ENCODE peak calls at places on chromosomes 7 and 10, in ten cellular contexts. One of them, this sample, is unnamed. For H3K36me3, the result is how much of the 10 kb centered on the place peaks cover.

GRCh38 chr10:121880842-121881423 is 46.9 kb downstream of the ATE1 start:
- DNase-seq in suprapubic skin: no peak
- DNase-seq in fibroblast of lung: peak
- DNase-seq in stomach: no peak
- DNase-seq in colonic mucosa: no peak
- DNase-seq in heart left ventricle: no peak
- DNase-seq in psoas muscle: no peak
- DNase-seq in spleen: no peak
- DNase-seq in tibial artery: no peak
- DNase-seq in mammary epithelial cell: no peak
- DNase-seq in this sample: no peak

GRCh38 chr10:22427101-22427500 is 81.8 kb downstream of the SPAG6 start:
- DNase-seq in stomach: no peak
- DNase-seq in mammary epithelial cell: peak
- DNase-seq in tibial artery: no peak
- DNase-seq in suprapubic skin: no peak
- DNase-seq in spleen: no peak
- DNase-seq in fibroblast of lung: peak
- DNase-seq in heart left ventricle: no peak
- DNase-seq in psoas muscle: no peak
- DNase-seq in colonic mucosa: no peak
- DNase-seq in this sample: peak

GRCh38 chr10:70772627-70773026 is 12.6 kb downstream of the TBATA start:
- DNase-seq in spleen: peak
- DNase-seq in mammary epithelial cell: no peak
- DNase-seq in suprapubic skin: no peak
- DNase-seq in stomach: peak
- DNase-seq in heart left ventricle: no peak
- DNase-seq in colonic mucosa: no peak
- DNase-seq in psoas muscle: no peak
- DNase-seq in tibial artery: no peak
- DNase-seq in fibroblast of lung: no peak
- DNase-seq in this sample: no peak

GRCh38 chr10:122186822-122187810 is 84.0 kb upstream of the BTBD16 start:
- DNase-seq in fibroblast of lung: peak
- DNase-seq in tibial artery: no peak
- DNase-seq in heart left ventricle: no peak
- DNase-seq in psoas muscle: no peak
- DNase-seq in mammary epithelial cell: no peak
- DNase-seq in colonic mucosa: no peak
- DNase-seq in spleen: no peak
- DNase-seq in suprapubic skin: no peak
- DNase-seq in stomach: no peak
- DNase-seq in this sample: no peak

GRCh38 chr7:4030346-4030745 is 651.7 kb upstream of the FOXK1 start:
- DNase-seq in colonic mucosa: no peak
- DNase-seq in tibial artery: no peak
- DNase-seq in mammary epithelial cell: no peak
- DNase-seq in suprapubic skin: no peak
- DNase-seq in spleen: no peak
- DNase-seq in psoas muscle: no peak
- DNase-seq in stomach: no peak
- DNase-seq in heart left ventricle: no peak
- DNase-seq in fibroblast of lung: no peak
- DNase-seq in this sample: no peak

GRCh38 chr10:24871501-24871900 is 80.9 kb downstream of the PRTFDC1 start:
- DNase-seq in suprapubic skin: no peak
- DNase-seq in stomach: no peak
- DNase-seq in colonic mucosa: no peak
- DNase-seq in spleen: no peak
- DNase-seq in fibroblast of lung: no peak
- DNase-seq in heart left ventricle: no peak
- DNase-seq in tibial artery: no peak
- DNase-seq in mammary epithelial cell: no peak
- DNase-seq in psoas muscle: no peak
- DNase-seq in this sample: no peak

GRCh38 chr10:17024461-17024860 is 105.2 kb downstream of the CUBN start:
- DNase-seq in mammary epithelial cell: no peak
- DNase-seq in suprapubic skin: no peak
- DNase-seq in tibial artery: no peak
- DNase-seq in psoas muscle: no peak
- DNase-seq in spleen: no peak
- DNase-seq in heart left ventricle: no peak
- DNase-seq in stomach: no peak
- DNase-seq in fibroblast of lung: no peak
- DNase-seq in colonic mucosa: no peak
- DNase-seq in this sample: no peak

GRCh38 chr7:50674299-50674698 is 108.4 kb downstream of the GRB10 start:
- DNase-seq in psoas muscle: no peak
- DNase-seq in stomach: no peak
- DNase-seq in heart left ventricle: no peak
- DNase-seq in mammary epithelial cell: no peak
- DNase-seq in colonic mucosa: no peak
- DNase-seq in tibial artery: no peak
- DNase-seq in spleen: no peak
- DNase-seq in suprapubic skin: no peak
- DNase-seq in fibroblast of lung: no peak
- DNase-seq in this sample: no peak

GRCh38 chr10:90484518-90484917 is 373.3 kb downstream of the HTR7 start:
- DNase-seq in fibroblast of lung: no peak
- DNase-seq in tibial artery: no peak
- DNase-seq in spleen: no peak
- DNase-seq in stomach: no peak
- DNase-seq in colonic mucosa: no peak
- DNase-seq in mammary epithelial cell: peak
- DNase-seq in psoas muscle: no peak
- DNase-seq in suprapubic skin: no peak
- DNase-seq in heart left ventricle: peak
- DNase-seq in this sample: no peak

GRCh38 chr10:132939957-132940790 is 2.2 kb downstream of the CFAP46 start:
- DNase-seq in stomach: peak
- DNase-seq in heart left ventricle: no peak
- DNase-seq in fibroblast of lung: peak
- DNase-seq in psoas muscle: peak
- DNase-seq in spleen: peak
- DNase-seq in colonic mucosa: peak
- DNase-seq in suprapubic skin: no peak
- DNase-seq in mammary epithelial cell: no peak
- DNase-seq in tibial artery: no peak
- DNase-seq in this sample: no peak

GRCh38 chr7:75740846-75741497 is 2.2 kb upstream of the HIP1 start:
- DNase-seq in colonic mucosa: peak
- DNase-seq in spleen: no peak
- DNase-seq in fibroblast of lung: no peak
- DNase-seq in heart left ventricle: peak
- DNase-seq in suprapubic skin: no peak
- DNase-seq in psoas muscle: peak
- DNase-seq in tibial artery: peak
- DNase-seq in stomach: peak
- DNase-seq in mammary epithelial cell: no peak
- DNase-seq in this sample: no peak

GRCh38 chr10:135601-136464 is 578 bp downstream of the ZMYND11 start:
- DNase-seq in suprapubic skin: peak
- DNase-seq in fibroblast of lung: peak
- DNase-seq in stomach: peak
- DNase-seq in tibial artery: peak
- DNase-seq in colonic mucosa: peak
- DNase-seq in heart left ventricle: peak
- DNase-seq in spleen: peak
- DNase-seq in psoas muscle: peak
- DNase-seq in mammary epithelial cell: peak
- DNase-seq in this sample: no peak

GRCh38 chr10:61262486-61263261 is 190.5 kb downstream of the TMEM26 start:
- DNase-seq in fibroblast of lung: peak
- DNase-seq in psoas muscle: no peak
- DNase-seq in heart left ventricle: no peak
- DNase-seq in spleen: no peak
- DNase-seq in stomach: no peak
- DNase-seq in suprapubic skin: no peak
- DNase-seq in mammary epithelial cell: no peak
- DNase-seq in tibial artery: no peak
- DNase-seq in colonic mucosa: no peak
- DNase-seq in this sample: no peak

GRCh38 chr7:23100697-23101096 is 4.9 kb upstream of the KLHL7 start:
- DNase-seq in tibial artery: no peak
- DNase-seq in psoas muscle: no peak
- DNase-seq in spleen: no peak
- DNase-seq in suprapubic skin: no peak
- DNase-seq in mammary epithelial cell: no peak
- DNase-seq in heart left ventricle: no peak
- DNase-seq in fibroblast of lung: no peak
- DNase-seq in colonic mucosa: no peak
- DNase-seq in stomach: no peak
- DNase-seq in this sample: no peak

GRCh38 chr7:55484834-55485233 is 87.5 kb downstream of the VOPP1 start:
- DNase-seq in stomach: no peak
- DNase-seq in heart left ventricle: no peak
- DNase-seq in tibial artery: no peak
- DNase-seq in fibroblast of lung: no peak
- DNase-seq in colonic mucosa: no peak
- DNase-seq in mammary epithelial cell: no peak
- DNase-seq in psoas muscle: no peak
- DNase-seq in suprapubic skin: no peak
- DNase-seq in spleen: no peak
- DNase-seq in this sample: no peak

GRCh38 chr7:102005933-102006332 is 188.5 kb downstream of the CUX1 start:
- DNase-seq in suprapubic skin: no peak
- DNase-seq in psoas muscle: no peak
- DNase-seq in colonic mucosa: no peak
- DNase-seq in spleen: no peak
- DNase-seq in mammary epithelial cell: no peak
- DNase-seq in fibroblast of lung: no peak
- DNase-seq in heart left ventricle: no peak
- DNase-seq in tibial artery: no peak
- DNase-seq in stomach: no peak
- DNase-seq in this sample: no peak

DNA sequence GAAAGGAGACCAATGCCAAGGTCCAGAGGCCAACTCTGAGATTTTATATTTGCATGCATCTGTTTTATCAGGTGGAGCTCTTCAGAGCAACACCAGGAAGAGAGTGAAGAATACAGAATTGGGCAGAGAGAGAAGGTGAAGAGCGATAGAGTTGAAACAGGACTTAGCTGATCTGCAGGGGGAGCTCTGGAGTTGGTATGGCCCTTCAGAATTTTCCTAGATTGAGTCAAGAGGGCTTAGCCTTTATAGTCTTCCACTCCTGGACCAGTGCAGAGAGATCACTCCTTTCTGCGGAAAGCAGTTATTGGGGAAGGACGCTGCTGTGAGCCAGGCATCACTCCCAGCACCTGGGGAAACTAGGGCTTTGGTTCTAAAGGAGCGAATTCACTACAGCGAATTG is 105.0 kb upstream of the DGKB start:
- DNase-seq in psoas muscle: no peak
- DNase-seq in colonic mucosa: no peak
- DNase-seq in spleen: no peak
- DNase-seq in heart left ventricle: no peak
- DNase-seq in fibroblast of lung: peak
- DNase-seq in tibial artery: no peak
- DNase-seq in suprapubic skin: no peak
- DNase-seq in mammary epithelial cell: peak
- DNase-seq in stomach: no peak
- DNase-seq in this sample: no peak
- TF ChIP-seq CTCF in psoas muscle: no peak
- TF ChIP-seq CTCF in colonic mucosa: no peak
- TF ChIP-seq CTCF in spleen: no peak
- TF ChIP-seq CTCF in heart left ventricle: no peak
- TF ChIP-seq CTCF in fibroblast of lung: no peak
- TF ChIP-seq CTCF in tibial artery: no peak
- TF ChIP-seq CTCF in suprapubic skin: no peak
- TF ChIP-seq CTCF in mammary epithelial cell: peak
- TF ChIP-seq CTCF in stomach: no peak
- TF ChIP-seq CTCF in this sample: peak

GRCh38 chr10:124469956-124470484 is 8.4 kb downstream of the LHPP start:
- DNase-seq in tibial artery: no peak
- DNase-seq in psoas muscle: no peak
- DNase-seq in fibroblast of lung: no peak
- DNase-seq in stomach: no peak
- DNase-seq in spleen: no peak
- DNase-seq in suprapubic skin: no peak
- DNase-seq in colonic mucosa: no peak
- DNase-seq in mammary epithelial cell: no peak
- DNase-seq in heart left ventricle: no peak
- DNase-seq in this sample: no peak
- H3K4me3 ChIP-seq in tibial artery: no peak
- H3K4me3 ChIP-seq in psoas muscle: no peak
- H3K4me3 ChIP-seq in fibroblast of lung: no peak
- H3K4me3 ChIP-seq in stomach: no peak
- H3K4me3 ChIP-seq in spleen: no peak
- H3K4me3 ChIP-seq in suprapubic skin: no peak
- H3K4me3 ChIP-seq in colonic mucosa: no peak
- H3K4me3 ChIP-seq in mammary epithelial cell: no peak
- H3K4me3 ChIP-seq in heart left ventricle: no peak
- H3K4me3 ChIP-seq in this sample: no peak

DNA sequence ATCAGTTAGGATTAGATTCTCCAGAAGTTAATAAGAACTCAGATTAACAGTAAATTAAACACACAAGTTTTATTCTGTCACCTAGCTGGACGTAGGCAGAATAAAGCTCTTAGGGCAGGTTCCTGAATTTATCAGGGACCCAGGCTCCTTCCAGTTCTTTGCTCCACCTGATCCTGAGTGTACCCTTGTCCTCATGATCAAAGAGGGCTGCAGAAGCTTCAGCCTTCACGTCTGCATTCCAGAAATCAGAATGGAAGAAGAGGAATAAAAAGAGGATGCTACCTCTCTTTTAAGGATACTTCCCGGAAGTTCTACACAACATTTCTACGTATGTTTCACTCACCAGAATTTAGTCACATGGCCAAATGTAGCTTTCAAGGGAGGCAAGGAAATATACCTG is 1.7 kb upstream of the GSAP start:
- DNase-seq in tibial artery: no peak
- DNase-seq in stomach: no peak
- DNase-seq in colonic mucosa: no peak
- DNase-seq in psoas muscle: no peak
- DNase-seq in spleen: no peak
- DNase-seq in mammary epithelial cell: no peak
- DNase-seq in heart left ventricle: no peak
- DNase-seq in fibroblast of lung: no peak
- DNase-seq in suprapubic skin: no peak
- DNase-seq in this sample: no peak
- H3K36me3 ChIP-seq in tibial artery: under half
- H3K36me3 ChIP-seq in stomach: under half
- H3K36me3 ChIP-seq in colonic mucosa: under half
- H3K36me3 ChIP-seq in psoas muscle: under half
- H3K36me3 ChIP-seq in spleen: under half
- H3K36me3 ChIP-seq in mammary epithelial cell: under half
- H3K36me3 ChIP-seq in heart left ventricle: under half
- H3K36me3 ChIP-seq in fibroblast of lung: under half
- H3K36me3 ChIP-seq in suprapubic skin: under half
- H3K36me3 ChIP-seq in this sample: under half

DNA sequence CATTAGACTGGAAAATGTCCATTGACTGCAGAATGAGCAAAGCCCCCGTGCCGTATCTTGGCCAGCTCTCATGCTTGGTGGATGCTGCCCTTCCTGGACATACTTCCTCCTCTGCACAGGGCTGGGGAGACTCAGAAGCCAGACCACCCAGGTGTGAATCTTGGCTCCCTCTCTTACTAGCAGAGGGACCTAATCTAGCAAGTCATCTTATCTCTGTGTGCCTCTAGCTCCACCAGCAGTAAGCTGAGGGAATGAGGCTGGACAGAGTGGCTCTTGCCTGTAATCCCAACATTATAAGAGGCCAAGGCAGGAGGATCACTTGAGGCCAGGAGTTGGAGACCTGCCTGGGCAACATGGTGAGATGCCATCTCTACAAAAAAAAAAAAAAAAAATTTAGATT is 173.8 kb upstream of the GHITM start:
- DNase-seq in suprapubic skin: no peak
- DNase-seq in heart left ventricle: no peak
- DNase-seq in colonic mucosa: no peak
- DNase-seq in stomach: no peak
- DNase-seq in psoas muscle: no peak
- DNase-seq in spleen: no peak
- DNase-seq in mammary epithelial cell: no peak
- DNase-seq in fibroblast of lung: no peak
- DNase-seq in tibial artery: no peak
- DNase-seq in this sample: no peak
- TF ChIP-seq CTCF in suprapubic skin: no peak
- TF ChIP-seq CTCF in heart left ventricle: no peak
- TF ChIP-seq CTCF in colonic mucosa: no peak
- TF ChIP-seq CTCF in stomach: no peak
- TF ChIP-seq CTCF in psoas muscle: no peak
- TF ChIP-seq CTCF in spleen: no peak
- TF ChIP-seq CTCF in mammary epithelial cell: no peak
- TF ChIP-seq CTCF in fibroblast of lung: no peak
- TF ChIP-seq CTCF in tibial artery: no peak
- TF ChIP-seq CTCF in this sample: no peak